ENCODE peak calls at places on chromosome 11, in seven cellular contexts. C, P, N, L, D, O and J are unnamed samples.

GRCh38 chr11:105244157-105244820 is 104.7 kb upstream of the CARD18 start:
- DNase-seq in L (peak; percentile 64), C (no peak), N (no peak), O (no peak), P (peak; percentile 93), D (no peak), J (no peak)

GRCh38 chr11:65279713-65280459 is 18.1 kb downstream of the POLA2 start:
- DNase-seq in N (peak; percentile 10), D (no peak), O (peak; percentile 58), P (peak; percentile 92), L (peak; percentile 96), C (peak; percentile 27), J (no peak)

GRCh38 chr11:111063711-111064110 is 181.8 kb upstream of the POU2AF2 start:
- DNase-seq in C (no peak), N (no peak), D (no peak), P (peak; percentile 21), L (no peak), O (no peak), J (no peak)

GRCh38 chr11:133787379-133788103 is 57.8 kb downstream of the SPATA19 start:
- DNase-seq in C (no peak), P (peak; percentile 0), O (peak; percentile 74), N (no peak), D (peak; percentile 79), L (no peak), J (no peak)

GRCh38 chr11:10561947-10562346 is 6.5 kb downstream of the LYVE1 start:
- DNase-seq in D (no peak), O (no peak), L (no peak), P (no peak), C (no peak), N (no peak), J (no peak)

GRCh38 chr11:31641477-31642062 is 132.0 kb downstream of the ELP4 start:
- DNase-seq in L (no peak), N (no peak), C (no peak), D (peak; percentile 64), P (peak; percentile 48), O (no peak), J (peak; percentile 4)

GRCh38 chr11:88454881-88455280 is 117.3 kb upstream of the CTSC start:
- DNase-seq in D (no peak), N (no peak), C (no peak), O (no peak), L (no peak), P (no peak), J (no peak)

GRCh38 chr11:61041755-61042518 is 60.4 kb upstream of the CD5 start:
- DNase-seq in P (peak; percentile 32), N (peak; percentile 62), O (no peak), C (peak; percentile 95), D (peak; percentile 59), L (peak; percentile 19), J (no peak)

GRCh38 chr11:17164361-17165246 is 43.2 kb downstream of the PIK3C2A start:
- DNase-seq in L (no peak), D (peak; percentile 38), O (no peak), C (no peak), N (no peak), P (no peak), J (no peak)

GRCh38 chr11:121564948-121565684 is 112.3 kb upstream of the SORL1-AS1 start:
- DNase-seq in P (no peak), D (no peak), O (no peak), N (no peak), L (no peak), C (no peak), J (no peak)

GRCh38 chr11:123061403-123062157 is at the start of gene HSPA8:
- DNase-seq in N (peak; percentile 42), C (peak; percentile 52), L (no peak), D (peak; percentile 61), O (peak; percentile 91), P (peak; percentile 74), J (peak; percentile 60)
- H3K4me1 ChIP-seq in N (peaks cover 59% of the 10 kb centered on the region), C (peaks cover 69% of the 10 kb centered on the region), L (peaks cover 26% of the 10 kb centered on the region), D (peaks cover 2% of the 10 kb centered on the region), O (peaks cover 71% of the 10 kb centered on the region), P (peaks cover 31% of the 10 kb centered on the region), J (peaks cover 18% of the 10 kb centered on the region)

GRCh38 chr11:8261921-8262551 is 1.6 kb downstream of the LMO1 start:
- DNase-seq in O (no peak), N (no peak), C (no peak), L (no peak), P (no peak), D (peak; percentile 59), J (no peak)
- H3K4me1 ChIP-seq in O (peaks cover 17% of the 10 kb centered on the region), N (peaks cover 6% of the 10 kb centered on the region), C (peaks cover 9% of the 10 kb centered on the region), L (no peaks in the 10 kb centered on the region), P (peaks cover 8% of the 10 kb centered on the region), D (peaks cover 2% of the 10 kb centered on the region), J (no peaks in the 10 kb centered on the region)

GRCh38 chr11:57426439-57426753 is 525 bp downstream of the SLC43A3 start:
- DNase-seq in N (no peak), P (no peak), C (peak; percentile 6), O (no peak), D (peak; percentile 47), L (no peak), J (no peak)
- H3K4me1 ChIP-seq in N (peaks cover 28% of the 10 kb centered on the region), P (no peaks in the 10 kb centered on the region), C (peaks cover 34% of the 10 kb centered on the region), O (peaks cover 32% of the 10 kb centered on the region), D (peaks cover 9% of the 10 kb centered on the region), L (peaks cover 43% of the 10 kb centered on the region), J (no peaks in the 10 kb centered on the region)

DNA sequence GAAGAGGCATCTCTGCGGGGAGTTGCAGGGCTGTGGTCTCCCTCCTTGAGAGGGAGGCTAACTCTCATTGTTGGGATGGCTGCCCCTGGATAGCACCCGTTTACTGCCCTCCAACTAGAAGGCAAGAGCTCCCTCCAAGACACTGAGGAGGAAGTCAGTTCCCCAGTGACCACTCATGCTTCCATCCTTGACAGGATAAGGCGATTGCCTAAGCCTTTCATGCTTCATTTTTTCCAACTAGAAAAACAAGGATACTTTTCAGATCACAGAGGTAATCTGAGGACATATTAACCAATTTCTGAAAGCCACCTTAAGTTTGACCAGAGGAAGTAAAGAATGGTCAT is 186.6 kb downstream of the MAML2 start:
- DNase-seq in P (no peak), D (no peak), N (no peak), L (no peak), O (no peak), C (no peak), J (no peak)
- H3K4me1 ChIP-seq in P (peaks cover 10% of the 10 kb centered on the region), D (peaks cover 15% of the 10 kb centered on the region), N (peaks cover 28% of the 10 kb centered on the region), L (peaks cover 74% of the 10 kb centered on the region), O (peaks cover 3% of the 10 kb centered on the region), C (peaks cover 36% of the 10 kb centered on the region), J (peaks cover 16% of the 10 kb centered on the region)

GRCh38 chr11:12678991-12679390 is 4.8 kb downstream of the TEAD1 start:
- DNase-seq in N (no peak), L (no peak), C (no peak), D (no peak), P (no peak), O (no peak), J (no peak)
- H3K4me1 ChIP-seq in N (peaks cover 4% of the 10 kb centered on the region), L (peaks cover 53% of the 10 kb centered on the region), C (no peaks in the 10 kb centered on the region), D (peaks cover 24% of the 10 kb centered on the region), P (peaks cover 46% of the 10 kb centered on the region), O (peaks cover 73% of the 10 kb centered on the region), J (no peaks in the 10 kb centered on the region)